ENCODE peak calls at places on chromosomes 1 and 21, in nine cellular contexts. O, D, F, H, G, K, L, V and C are unnamed samples.

GRCh38 chr1:3221112-3222041 is 152.4 kb downstream of the PRDM16 start:
- DNase-seq in O (no peak), G (no peak), V (no peak), H (no peak), K (no peak), F (no peak), D (no peak), L (no peak), C (no peak)

GRCh38 chr1:163807331-163807730 is 485.6 kb downstream of the NUF2 start:
- DNase-seq in F (peak), H (no peak), D (no peak), K (no peak), G (no peak), V (no peak), L (no peak), O (no peak), C (no peak)

GRCh38 chr1:199124351-199124750 is 485.5 kb downstream of the PTPRC start:
- DNase-seq in F (no peak), O (no peak), V (no peak), D (no peak), L (no peak), K (no peak), H (no peak), G (no peak), C (no peak)

GRCh38 chr1:36760081-36760480 is 274.2 kb downstream of the GRIK3 start:
- DNase-seq in D (no peak), O (no peak), V (no peak), L (no peak), G (no peak), K (no peak), H (no peak), F (no peak), C (no peak)

GRCh38 chr1:201585099-201585498 is 46.2 kb downstream of the NAV1 start:
- DNase-seq in K (no peak), F (no peak), O (no peak), L (no peak), V (no peak), D (no peak), H (no peak), G (no peak), C (no peak)

GRCh38 chr1:235052067-235053008 is 76.3 kb downstream of the TOMM20 start:
- DNase-seq in F (no peak), V (no peak), O (no peak), H (no peak), L (no peak), G (no peak), K (no peak), D (no peak), C (no peak)

GRCh38 chr1:8354038-8354437 is 36.1 kb downstream of the SLC45A1 start:
- DNase-seq in G (no peak), K (no peak), L (no peak), O (no peak), V (no peak), H (no peak), D (peak), F (no peak), C (no peak)

GRCh38 chr21:34037446-34037845 is 35.9 kb upstream of the MRPS6 start:
- DNase-seq in V (no peak), H (no peak), D (no peak), F (peak), L (no peak), G (no peak), O (no peak), K (no peak), C (no peak)

GRCh38 chr1:226520640-226521355 is 27.8 kb upstream of the STUM start:
- DNase-seq in G (no peak), K (no peak), H (no peak), L (no peak), F (no peak), V (no peak), O (no peak), D (no peak), C (no peak)

GRCh38 chr1:35264861-35265260 is 3.6 kb upstream of the ZMYM4 start:
- DNase-seq in V (peak), H (no peak), O (no peak), D (no peak), L (no peak), G (no peak), F (peak), K (peak), C (no peak)

GRCh38 chr1:119475866-119476439 is 31.1 kb upstream of the HSD3B1 start:
- DNase-seq in O (peak), V (peak), D (no peak), K (peak), H (no peak), L (no peak), G (peak), F (peak), C (peak)

GRCh38 chr1:20645414-20645813 is 12.2 kb downstream of the PINK1 start:
- DNase-seq in K (no peak), F (no peak), V (no peak), D (no peak), H (no peak), L (no peak), O (no peak), G (no peak), C (no peak)

GRCh38 chr1:20644416-20644815 is 11.2 kb downstream of the PINK1 start:
- DNase-seq in D (no peak), L (no peak), O (no peak), H (peak), F (no peak), K (no peak), V (no peak), G (no peak), C (no peak)

GRCh38 chr1:20648946-20649345 is 12.2 kb downstream of the DDOST start:
- DNase-seq in H (no peak), K (no peak), F (no peak), L (no peak), G (no peak), O (no peak), D (no peak), V (no peak), C (no peak)

GRCh38 chr1:20652300-20652699 is 8.9 kb downstream of the DDOST start:
- DNase-seq in H (no peak), L (no peak), K (no peak), G (no peak), V (no peak), O (no peak), D (no peak), F (no peak), C (no peak)

GRCh38 chr1:20648438-20648837 is 12.7 kb downstream of the DDOST start:
- DNase-seq in L (no peak), O (no peak), D (no peak), K (no peak), H (no peak), G (no peak), F (no peak), V (no peak), C (no peak)
- TF ChIP-seq POLR2AphosphoS5 in L (no peak), O (no peak), D (no peak), K (no peak), H (no peak), G (no peak), F (no peak), V (no peak), C (no peak)

GRCh38 chr1:153630384-153630783 is 2.1 kb downstream of the S100A1 start:
- DNase-seq in H (no peak), G (no peak), O (no peak), F (no peak), L (no peak), D (no peak), K (no peak), V (no peak), C (no peak)
- H3K27ac ChIP-seq in H (no peak), G (no peak), O (no peak), F (no peak), L (peak), D (peak), K (no peak), V (no peak), C (peak)

GRCh38 chr1:32333251-32333963 is 2.6 kb downstream of the MARCKSL1 start:
- DNase-seq in F (no peak), O (no peak), G (no peak), H (no peak), V (no peak), D (no peak), K (no peak), L (no peak), C (no peak)
- TF ChIP-seq POLR2AphosphoS5 in F (no peak), O (no peak), G (no peak), H (no peak), V (no peak), D (no peak), K (no peak), L (no peak), C (no peak)

GRCh38 chr1:54489627-54490240 is 58.3 kb upstream of the ACOT11 start:
- DNase-seq in H (no peak), K (no peak), V (no peak), L (no peak), D (no peak), G (no peak), O (no peak), F (no peak), C (no peak)

GRCh38 chr1:54490361-54491248 is 57.4 kb upstream of the ACOT11 start:
- DNase-seq in D (no peak), V (no peak), H (no peak), K (peak), O (no peak), L (no peak), G (no peak), F (no peak), C (no peak)

GRCh38 chr1:54488065-54488750 is 59.8 kb upstream of the ACOT11 start:
- DNase-seq in G (peak), D (peak), V (peak), F (peak), H (peak), K (peak), L (peak), O (peak), C (no peak)

GRCh38 chr1:54487571-54488050 is 60.4 kb upstream of the ACOT11 start:
- DNase-seq in V (no peak), H (no peak), G (no peak), L (no peak), F (no peak), O (no peak), D (no peak), K (no peak), C (no peak)

GRCh38 chr1:54488831-54489626 is 59.0 kb upstream of the ACOT11 start:
- DNase-seq in O (peak), D (peak), K (peak), L (peak), V (peak), H (peak), F (peak), G (peak), C (no peak)
- H3K27ac ChIP-seq in O (peak), D (peak), K (peak), L (peak), V (peak), H (peak), F (peak), G (peak), C (peak)

GRCh38 chr21:32565856-32566465 is 19.4 kb downstream of the TCP10L start:
- DNase-seq in L (no peak), O (no peak), H (no peak), V (no peak), D (no peak), K (no peak), G (no peak), F (no peak), C (no peak)
- TF ChIP-seq POLR2AphosphoS5 in L (no peak), O (no peak), H (no peak), V (no peak), D (no peak), K (no peak), G (no peak), F (no peak), C (no peak)

GRCh38 chr1:26912147-26912490 is 1.7 kb downstream of the NR0B2 start:
- DNase-seq in F (no peak), H (no peak), D (no peak), G (no peak), K (no peak), L (no peak), V (no peak), O (no peak), C (no peak)
- H3K27ac ChIP-seq in F (no peak), H (no peak), D (no peak), G (no peak), K (no peak), L (no peak), V (peak), O (peak), C (no peak)

GRCh38 chr1:16618719-16619118 is 5.4 kb upstream of the NBPF1 start:
- DNase-seq in F (no peak), V (peak), D (peak), L (peak), O (no peak), G (no peak), H (peak), K (peak), C (peak)

GRCh38 chr1:16617778-16618580 is 4.6 kb upstream of the NBPF1 start:
- DNase-seq in H (no peak), G (no peak), F (no peak), V (peak), D (no peak), O (no peak), L (peak), K (no peak), C (no peak)

GRCh38 chr1:16615253-16616252 is 2.2 kb upstream of the NBPF1 start:
- DNase-seq in K (peak), O (no peak), H (no peak), D (peak), V (peak), L (peak), G (no peak), F (no peak), C (peak)

GRCh38 chr1:16614361-16615252 is 1.2 kb upstream of the NBPF1 start:
- DNase-seq in G (no peak), F (no peak), O (no peak), D (peak), K (peak), L (peak), H (no peak), V (peak), C (peak)

GRCh38 chr1:16617101-16617727 is 3.9 kb upstream of the NBPF1 start:
- DNase-seq in K (no peak), L (peak), O (no peak), H (peak), D (peak), V (peak), F (no peak), G (no peak), C (peak)
- TF ChIP-seq POLR2AphosphoS5 in K (no peak), L (no peak), O (peak), H (no peak), D (no peak), V (no peak), F (no peak), G (peak), C (no peak)

DNA sequence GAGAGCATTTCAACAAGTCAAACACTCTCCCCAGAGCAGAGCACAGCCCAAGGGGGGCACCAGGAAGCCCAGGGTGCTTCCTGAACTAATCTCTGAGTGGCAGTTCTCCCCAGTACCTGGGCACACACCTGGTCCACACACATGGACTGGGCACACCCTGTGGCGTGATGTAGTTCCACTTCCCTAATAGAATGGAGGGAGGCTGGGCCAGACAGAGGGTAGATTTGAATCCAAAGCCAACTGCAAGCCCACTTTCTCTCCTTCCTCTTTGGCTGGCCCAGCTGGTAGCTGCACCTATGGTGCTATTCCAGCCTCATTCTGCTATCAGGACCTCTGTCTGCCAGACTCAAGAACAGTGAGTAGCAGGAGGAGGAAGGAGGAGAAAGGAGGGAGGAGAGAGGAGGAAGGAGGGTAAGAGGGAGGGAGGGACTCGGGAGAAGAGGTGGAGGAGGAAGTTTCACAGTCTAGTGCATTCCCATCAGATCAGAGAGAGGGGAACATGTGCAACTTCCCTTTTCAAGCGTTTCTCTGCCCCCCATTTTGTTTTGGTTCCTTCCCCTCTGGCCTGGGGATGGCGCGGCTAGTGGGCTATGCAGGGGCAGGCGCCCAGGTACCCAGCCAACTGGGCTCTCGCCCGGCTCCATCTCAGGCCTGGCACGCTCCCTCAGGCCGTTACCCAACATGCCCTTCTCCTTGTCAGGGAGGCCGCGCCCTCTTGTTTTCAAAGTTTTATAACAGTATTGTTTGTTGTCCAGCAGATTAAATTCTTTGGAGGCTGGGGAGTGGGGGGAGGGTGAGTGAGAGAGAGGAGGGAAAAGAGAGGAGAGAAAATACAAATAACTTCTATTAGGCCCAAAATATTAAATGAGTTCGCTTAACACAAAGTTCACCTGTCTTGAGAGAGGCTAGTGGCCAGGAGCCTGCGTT is 55.8 kb downstream of the CD46 start:
- DNase-seq in D (no peak), F (no peak), O (no peak), H (peak), K (peak), G (no peak), V (peak), L (peak), C (no peak)
- H3K27ac ChIP-seq in D (peak), F (no peak), O (no peak), H (peak), K (peak), G (no peak), V (peak), L (peak), C (peak)

GRCh38 chr1:175193339-175193950 is 869 bp upstream of the KIAA0040 start:
- DNase-seq in V (no peak), K (no peak), O (no peak), F (peak), G (no peak), H (no peak), D (no peak), L (no peak), C (no peak)

GRCh38 chr1:175192111-175192629 is 406 bp downstream of the KIAA0040 start:
- DNase-seq in V (peak), G (no peak), F (peak), K (peak), O (no peak), L (peak), D (peak), H (no peak), C (no peak)

GRCh38 chr1:175195281-175195680 is 2.7 kb upstream of the KIAA0040 start:
- DNase-seq in V (no peak), L (no peak), O (no peak), D (no peak), K (no peak), G (no peak), H (no peak), F (no peak), C (no peak)

GRCh38 chr1:175191654-175192053 is 922 bp downstream of the KIAA0040 start:
- DNase-seq in H (no peak), K (peak), L (no peak), D (no peak), V (no peak), F (peak), O (no peak), G (no peak), C (no peak)

DNA sequence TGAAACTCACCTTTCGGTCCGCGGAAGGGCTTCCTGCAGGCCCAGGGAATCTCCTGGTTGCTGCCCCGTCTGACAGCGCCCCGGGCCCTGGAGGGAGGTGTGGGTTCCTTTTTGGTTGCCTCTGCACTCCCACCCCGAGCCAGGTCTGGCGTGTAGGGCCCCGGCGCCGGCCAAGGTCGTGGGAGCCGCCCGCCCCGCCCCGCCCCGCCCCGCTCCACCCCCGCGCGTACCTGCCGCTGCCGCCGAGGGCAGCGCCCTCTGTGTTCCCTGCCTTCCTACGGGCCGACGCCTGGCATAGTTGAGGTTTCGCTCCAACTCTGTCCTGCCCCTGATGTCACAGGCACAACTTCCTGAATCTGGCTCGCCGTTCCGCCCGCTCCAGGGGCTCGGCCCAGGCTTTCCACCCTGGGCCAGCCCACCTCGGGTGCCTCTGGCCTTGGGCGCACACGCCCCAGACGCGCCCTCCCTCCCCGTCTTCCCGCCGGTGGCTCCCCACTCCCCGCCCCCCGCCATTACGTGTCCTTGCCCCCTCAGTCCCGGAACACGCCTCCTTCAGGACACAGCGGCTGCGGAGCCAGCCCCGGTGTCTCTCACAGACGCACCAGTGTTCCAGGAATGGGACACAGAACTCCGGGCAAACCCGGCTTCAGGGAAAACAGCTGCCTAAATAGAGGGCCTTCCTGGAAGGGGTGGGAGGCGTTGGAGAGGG is at the start of gene KIAA0040:
- DNase-seq in H (peak), L (peak), K (peak), D (peak), F (peak), G (peak), O (no peak), V (peak), C (no peak)
- TF ChIP-seq POLR2AphosphoS5 in H (peak), L (peak), K (peak), D (peak), F (no peak), G (peak), O (no peak), V (no peak), C (no peak)